ENCODE peak calls at places on chromosome 21, in six cellular contexts. T, E, Z, M, P and B are unnamed samples.

GRCh38 chr21:44958471-44959191 is 18.8 kb downstream of the SLX9 start:
- DNase-seq in Z (peak; percentile 27), P (no peak), M (no peak), T (peak; percentile 61), E (no peak), B (no peak)

GRCh38 chr21:45257673-45258341 is 29.9 kb downstream of the POFUT2 start:
- DNase-seq in Z (no peak), P (no peak), T (no peak), M (no peak), E (no peak), B (no peak)

GRCh38 chr21:37742532-37742931 is 173.7 kb downstream of the KCNJ6 start:
- DNase-seq in T (no peak), P (no peak), E (no peak), Z (no peak), M (no peak), B (no peak)

GRCh38 chr21:26835714-26836265 is 9.4 kb downstream of the ADAMTS1 start:
- DNase-seq in E (no peak), M (no peak), P (no peak), T (no peak), Z (no peak), B (no peak)

GRCh38 chr21:36835383-36835795 is 131.1 kb downstream of the HLCS start:
- DNase-seq in Z (no peak), M (no peak), T (no peak), E (no peak), P (no peak), B (no peak)

GRCh38 chr21:17467392-17467791 is 45.5 kb upstream of the CXADR start:
- DNase-seq in E (no peak), M (no peak), P (no peak), Z (no peak), T (no peak), B (no peak)

GRCh38 chr21:45152265-45152746 is 77.9 kb downstream of the ADARB1 start:
- DNase-seq in P (no peak), Z (no peak), T (no peak), M (no peak), E (no peak), B (peak; percentile 46)

GRCh38 chr21:27450216-27450615 is 483.3 kb upstream of the ADAMTS5 start:
- DNase-seq in M (no peak), T (no peak), P (no peak), Z (no peak), E (no peak), B (no peak)

GRCh38 chr21:44722701-44723100 is 11.3 kb upstream of the TSPEAR start:
- DNase-seq in M (no peak), E (no peak), T (no peak), Z (no peak), P (no peak), B (no peak)

GRCh38 chr21:38148046-38148445 is 108.7 kb upstream of the KCNJ15 start:
- DNase-seq in Z (no peak), P (no peak), M (no peak), T (no peak), E (no peak), B (no peak)

GRCh38 chr21:43919871-43920801 is 55.1 kb downstream of the AGPAT3 start:
- DNase-seq in E (no peak), Z (no peak), T (no peak), M (no peak), P (no peak), B (no peak)

GRCh38 chr21:45533731-45534571 is 8.3 kb downstream of the SLC19A1 start:
- DNase-seq in M (no peak), E (no peak), Z (no peak), T (no peak), P (no peak), B (peak; percentile 8)

GRCh38 chr21:44370027-44370735 is 16.8 kb downstream of the TRPM2 start:
- DNase-seq in P (no peak), Z (no peak), E (no peak), M (peak; percentile 45), T (peak; percentile 37), B (peak; percentile 71)

GRCh38 chr21:29257701-29258100 is 41.0 kb upstream of the BACH1 start:
- DNase-seq in T (no peak), Z (no peak), M (no peak), P (no peak), E (no peak), B (no peak)

GRCh38 chr21:22516230-22516629 is 1518.0 kb downstream of the NCAM2 start:
- DNase-seq in T (no peak), E (no peak), Z (no peak), P (no peak), M (no peak), B (no peak)

GRCh38 chr21:31128234-31128633 is 90.0 kb upstream of the KRTAP19-8 start:
- DNase-seq in E (no peak), T (no peak), M (no peak), Z (no peak), P (no peak), B (no peak)

GRCh38 chr21:39660596-39660995 is 47.9 kb downstream of the B3GALT5 start:
- DNase-seq in P (no peak), Z (peak; percentile 67), M (no peak), T (no peak), E (no peak), B (no peak)

GRCh38 chr21:32626633-32627196 is 14.5 kb upstream of the CFAP298 start:
- DNase-seq in Z (no peak), E (no peak), M (no peak), P (no peak), T (no peak), B (no peak)

GRCh38 chr21:37367301-37367757 is 756 bp downstream of the DYRK1A start:
- DNase-seq in P (no peak), Z (peak; percentile 24), M (peak; percentile 44), T (no peak), E (no peak), B (no peak)

GRCh38 chr21:29189358-29189757 is 58.9 kb downstream of the MAP3K7CL start:
- DNase-seq in Z (no peak), P (no peak), M (no peak), E (no peak), T (no peak), B (no peak)

GRCh38 chr21:33374080-33374873 is 28.9 kb upstream of the IFNGR2 start:
- DNase-seq in T (no peak), E (no peak), Z (no peak), M (peak; percentile 31), P (no peak), B (peak; percentile 49)